ENCODE peak calls at places on chromosomes 4 and X, in nine cellular contexts. I is ACHN; S is stimulated activated CD4-positive, alpha-beta T cell treated with anti-CD3 and anti-CD28 coated beads, Interleukin-1b, Interleukin-23, amount 100 ng/mL, for 24 hours; C is kidney tubule cell; E is activated gamma-delta T cell treated with Interleukin-2 at 50 U/mL for 16 hours; B is AG09309; G is stomach; Y is mammary epithelial cell; R is T-cell. T is an unnamed sample.

GRCh38 chr4:135834471-135834870 is 1632.9 kb upstream of the PABPC4L start:
- DNase-seq in I (no peak), S (no peak), C (no peak), E (no peak), B (no peak), G (no peak), Y (no peak), R (no peak), T (no peak)

GRCh38 chr4:102825261-102826071 is 1.9 kb downstream of the UBE2D3 start:
- DNase-seq in I (peak), S (no peak), C (peak), E (peak), B (no peak), G (no peak), Y (peak), R (no peak), T (no peak)

GRCh38 chr4:71211748-71212147 is 127.1 kb upstream of the SLC4A4 start:
- DNase-seq in I (no peak), S (no peak), C (peak), E (no peak), B (no peak), G (no peak), Y (no peak), R (no peak), T (no peak)

GRCh38 chr4:121484633-121485032 is 103.8 kb upstream of the QRFPR start:
- DNase-seq in I (peak), S (no peak), C (peak), E (no peak), B (peak), G (peak), Y (peak), R (no peak), T (no peak)

GRCh38 chr4:100356172-100356571 is 161.7 kb downstream of the EMCN start:
- DNase-seq in I (no peak), S (no peak), C (peak), E (no peak), B (no peak), G (no peak), Y (peak), R (no peak), T (no peak)

GRCh38 chrX:13398073-13398823 is 78.4 kb upstream of the ATXN3L start:
- DNase-seq in I (peak), S (no peak), C (peak), E (no peak), B (peak), G (peak), Y (peak), R (no peak), T (no peak)

GRCh38 chr4:54439831-54440243 is 210.7 kb downstream of the PDGFRA start:
- DNase-seq in I (peak), S (no peak), C (peak), E (no peak), B (peak), G (no peak), Y (peak), R (no peak), T (no peak)

GRCh38 chr4:123064390-123064789 is 142.0 kb upstream of the NUDT6 start:
- DNase-seq in I (no peak), S (no peak), C (peak), E (no peak), B (no peak), G (no peak), Y (peak), R (no peak), T (no peak)

GRCh38 chr4:101355767-101356702 is 8.7 kb upstream of the PPP3CA start:
- DNase-seq in I (peak), S (no peak), C (peak), E (no peak), B (peak), G (no peak), Y (peak), R (no peak), T (no peak)

GRCh38 chr4:165301833-165302232 is 25.6 kb upstream of the MSMO1 start:
- DNase-seq in I (peak), S (no peak), C (no peak), E (no peak), B (no peak), G (no peak), Y (no peak), R (no peak), T (no peak)

GRCh38 chr4:76198411-76199237 is 15.0 kb downstream of the SCARB2 start:
- DNase-seq in I (peak), S (no peak), C (peak), E (no peak), B (peak), G (peak), Y (peak), R (no peak), T (no peak)

GRCh38 chr4:2931765-2932560 is 31.2 kb downstream of the NOP14 start:
- DNase-seq in I (no peak), S (no peak), C (no peak), E (peak), B (no peak), G (peak), Y (no peak), R (peak), T (peak)

GRCh38 chr4:74038161-74039064 is at the start of gene CXCL3:
- DNase-seq in I (peak), S (no peak), C (peak), E (no peak), B (no peak), G (peak), Y (peak), R (no peak), T (no peak)

GRCh38 chrX:39456894-39457600 is 640.7 kb downstream of the BCOR start:
- DNase-seq in I (no peak), S (no peak), C (no peak), E (no peak), B (no peak), G (no peak), Y (peak), R (no peak), T (no peak)

GRCh38 chr4:152972821-152973613 is 36.9 kb downstream of the FHDC1 start:
- DNase-seq in I (peak), S (no peak), C (peak), E (no peak), B (peak), G (no peak), Y (peak), R (no peak), T (no peak)

GRCh38 chr4:82005153-82005552 is 368.6 kb downstream of the HNRNPD start:
- DNase-seq in I (no peak), S (no peak), C (no peak), E (no peak), B (no peak), G (no peak), Y (peak), R (no peak), T (no peak)

GRCh38 chrX:111402378-111402777 is 9.6 kb downstream of the DCX start:
- DNase-seq in I (no peak), S (no peak), C (no peak), E (no peak), B (no peak), G (no peak), Y (no peak), R (no peak), T (no peak)

GRCh38 chrX:31356501-31357263 is 284.8 kb upstream of the FTHL17 start:
- DNase-seq in I (no peak), S (no peak), C (no peak), E (no peak), B (no peak), G (no peak), Y (no peak), R (no peak), T (no peak)

GRCh38 chr4:6668391-6668790 is 25.3 kb upstream of the S100P start:
- DNase-seq in I (peak), S (no peak), C (peak), E (no peak), B (peak), G (no peak), Y (peak), R (no peak), T (no peak)

T was measured in naive thymus-derived CD8-positive, alpha-beta T cell.